ENCODE peak calls at places on chromosomes 6 and 20, in four cellular contexts. D, V, O and M are unnamed samples.

GRCh38 chr6:170073846-170074245 is 217.0 kb downstream of the DLL1 start:
- DNase-seq in V (no peak), O (no peak), D (no peak), M (no peak)

GRCh38 chr6:111096246-111096645 is 8.9 kb downstream of the SLC16A10 start:
- DNase-seq in O (peak), V (no peak), D (peak), M (no peak)

GRCh38 chr6:18674346-18674745 is 287.2 kb downstream of the RNF144B start:
- DNase-seq in O (no peak), D (no peak), V (no peak), M (no peak)

GRCh38 chr20:23245553-23246128 is 105.0 kb upstream of the NXT1 start:
- DNase-seq in D (peak), O (peak), V (peak), M (no peak)

GRCh38 chr6:10719386-10720228 is 3.3 kb upstream of the TMEM14C start:
- DNase-seq in O (no peak), V (no peak), D (peak), M (no peak)

GRCh38 chr6:166785131-166785530 is 158.1 kb upstream of the RPS6KA2 start:
- DNase-seq in O (no peak), V (no peak), D (no peak), M (no peak)

GRCh38 chr6:34018961-34019606 is 126.8 kb downstream of the GRM4 start:
- DNase-seq in D (no peak), V (no peak), O (no peak), M (no peak)

GRCh38 chr20:33744773-33745385 is 13.1 kb downstream of the ZNF341 start:
- DNase-seq in V (no peak), D (no peak), O (no peak), M (no peak)

GRCh38 chr6:162090734-162091133 is 636.8 kb downstream of the PRKN start:
- DNase-seq in D (no peak), O (no peak), V (no peak), M (peak)

GRCh38 chr6:79586548-79586947 is 44.6 kb upstream of the SH3BGRL2 start:
- DNase-seq in D (peak), V (peak), O (no peak), M (no peak)

GRCh38 chr20:44650777-44651493 is 564 bp downstream of the ADA start:
- DNase-seq in D (no peak), O (peak), V (no peak), M (no peak)

GRCh38 chr6:108039681-108040080 is 34.9 kb downstream of the OSTM1 start:
- DNase-seq in V (no peak), O (no peak), D (no peak), M (no peak)

GRCh38 chr6:135630789-135631376 is 133.3 kb upstream of the AHI1 start:
- DNase-seq in O (no peak), D (no peak), V (no peak), M (no peak)

GRCh38 chr6:136644597-136644952 is 94.4 kb upstream of the MAP7 start:
- DNase-seq in O (peak), D (no peak), V (no peak), M (no peak)

GRCh38 chr6:48893048-48893447 is 570.0 kb downstream of the MMUT start:
- DNase-seq in V (no peak), D (peak), O (no peak), M (no peak)

GRCh38 chr6:98846021-98846380 is 11.6 kb downstream of the POU3F2 start:
- DNase-seq in D (no peak), V (no peak), O (no peak), M (no peak)

GRCh38 chr6:98845201-98846020 is 11.0 kb downstream of the POU3F2 start:
- DNase-seq in O (peak), V (peak), D (peak), M (peak)

GRCh38 chr6:98847767-98848538 is 13.6 kb downstream of the POU3F2 start:
- DNase-seq in O (no peak), V (no peak), D (no peak), M (no peak)

GRCh38 chr6:98848539-98849210 is 14.3 kb downstream of the POU3F2 start:
- DNase-seq in O (no peak), V (no peak), D (no peak), M (no peak)

GRCh38 chr6:98847392-98847766 is 13.0 kb downstream of the POU3F2 start:
- DNase-seq in O (no peak), V (no peak), D (no peak), M (no peak)
- H3K4me3 ChIP-seq in O (no peak), V (no peak), D (no peak), M (no peak)

DNA sequence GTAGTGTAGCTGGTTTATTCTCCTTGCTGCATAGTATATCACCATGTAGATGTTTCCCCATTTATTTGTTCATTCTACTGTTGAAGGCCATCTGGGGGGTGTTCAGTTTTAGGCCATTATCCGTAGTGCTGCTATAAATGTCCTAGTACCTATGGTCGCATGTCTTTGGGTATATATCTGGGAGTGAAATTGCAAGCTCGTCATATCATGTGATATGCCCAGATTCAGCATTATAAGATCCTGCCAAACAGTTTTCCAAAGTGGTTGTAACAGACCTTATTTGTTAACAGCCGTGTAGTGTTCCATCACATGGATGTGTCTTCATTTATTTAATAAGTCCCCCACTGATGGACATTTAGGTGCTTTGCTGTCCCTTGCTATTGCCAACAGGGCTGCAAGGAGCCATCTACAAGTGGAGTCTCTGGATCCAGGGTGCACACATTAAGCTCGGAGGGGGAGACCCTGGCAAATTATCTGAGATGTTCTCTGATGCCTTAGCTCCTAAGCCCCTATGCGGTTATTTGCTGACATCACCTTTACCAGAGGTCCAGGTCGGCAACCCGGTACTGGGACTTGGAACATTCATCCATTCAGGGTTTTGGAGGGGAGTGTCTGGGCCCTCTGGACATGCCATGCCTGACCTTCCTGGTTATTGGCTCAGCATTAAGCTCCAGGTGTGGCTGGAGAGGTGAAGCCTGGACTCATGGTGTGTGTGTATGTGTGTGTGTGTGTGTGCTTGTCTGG is 16.9 kb downstream of the LBP start:
- DNase-seq in O (no peak), D (no peak), V (no peak), M (no peak)
- TF ChIP-seq CTCF in O (no peak), D (no peak), V (no peak), M (no peak)

GRCh38 chr20:34980543-34981213 is 25.0 kb downstream of the MYH7B start:
- DNase-seq in D (no peak), O (no peak), V (no peak), M (no peak)
- H3K4me3 ChIP-seq in D (no peak), O (no peak), V (no peak), M (no peak)

DNA sequence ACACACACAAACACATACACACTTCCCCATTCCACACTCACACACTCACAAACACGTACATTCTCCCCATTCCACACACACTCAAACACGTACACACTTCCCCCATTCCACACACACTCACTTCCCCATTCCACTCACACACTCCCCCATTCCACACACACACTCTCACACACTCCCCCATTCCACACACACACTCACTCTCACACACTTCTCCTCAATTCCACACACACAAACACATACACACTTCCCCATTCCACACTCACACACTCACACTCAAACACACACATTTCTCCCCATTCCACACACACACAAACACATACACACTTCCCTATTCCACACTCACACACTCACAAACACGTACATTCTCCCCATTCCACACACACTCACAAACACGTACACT is 8.7 kb upstream of the OSBPL2 start:
- DNase-seq in O (no peak), V (no peak), D (no peak), M (no peak)
- TF ChIP-seq CTCF in O (no peak), V (no peak), D (no peak), M (no peak)

GRCh38 chr6:139133733-139134360 is 1.0 kb upstream of the HECA start:
- DNase-seq in O (no peak), D (no peak), V (no peak), M (no peak)
- H3K4me3 ChIP-seq in O (no peak), D (no peak), V (no peak), M (no peak)

DNA sequence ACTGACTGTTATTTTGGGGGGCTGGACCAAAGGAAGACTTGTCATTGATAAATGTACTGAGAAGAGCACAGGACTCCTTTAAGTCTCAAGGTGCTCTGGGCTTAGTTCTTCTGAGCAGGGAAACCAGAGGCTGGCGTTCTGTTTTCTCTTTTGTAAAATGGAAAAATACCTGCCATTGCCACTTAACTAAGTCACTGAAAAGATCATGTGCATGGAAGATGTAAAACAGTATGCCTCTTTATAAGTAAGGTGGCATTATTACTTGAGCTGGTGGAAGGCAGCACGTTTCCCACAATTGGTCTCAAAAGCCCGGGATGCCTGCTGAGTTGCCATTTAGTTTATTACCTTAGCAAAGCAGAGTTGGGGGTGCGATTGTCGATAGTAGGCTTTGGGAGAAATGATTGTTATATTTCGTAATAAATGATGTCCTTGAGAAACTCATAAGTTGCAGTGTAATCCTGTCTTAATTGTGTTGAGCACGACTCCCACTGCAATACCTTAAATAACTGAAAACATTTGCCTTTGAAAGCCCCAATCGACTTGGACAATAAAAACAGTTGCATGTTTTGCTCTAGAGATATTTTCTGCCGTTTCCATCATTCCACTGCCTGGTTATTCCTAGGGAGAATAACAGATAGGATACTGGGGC is 3.6 kb downstream of the JARID2 start:
- DNase-seq in V (no peak), O (no peak), D (no peak), M (no peak)
- TF ChIP-seq CTCF in V (no peak), O (no peak), D (no peak), M (no peak)